ENCODE peak calls at places on chromosomes 12 and 14, in seven cellular contexts. One of them, this sample, is unnamed.

GRCh38 chr12:108560321-108560721 is 652 bp downstream of the SART3 start:
- DNase-seq in breast epithelium: no peak
- DNase-seq in NCI-H69: no peak
- DNase-seq in A172: no peak
- DNase-seq in skeletal muscle cell: no peak
- DNase-seq in activated T-cell treated with anti-CD3 and anti-CD28 coated beads, Interleukin-2, amount 50 U/mL, for 72 hours: no peak
- DNase-seq in NCI-H1105: no peak
- DNase-seq in this sample: peak

GRCh38 chr12:57744194-57744776 is 554 bp upstream of the TSPAN31 start:
- DNase-seq in A172: no peak
- DNase-seq in breast epithelium: peak
- DNase-seq in NCI-H69: peak
- DNase-seq in NCI-H1105: no peak
- DNase-seq in activated T-cell treated with anti-CD3 and anti-CD28 coated beads, Interleukin-2, amount 50 U/mL, for 72 hours: peak
- DNase-seq in skeletal muscle cell: peak
- DNase-seq in this sample: peak

GRCh38 chr14:25303934-25304333 is 254.0 kb upstream of the STXBP6 start:
- DNase-seq in NCI-H69: no peak
- DNase-seq in NCI-H1105: no peak
- DNase-seq in skeletal muscle cell: no peak
- DNase-seq in breast epithelium: no peak
- DNase-seq in A172: no peak
- DNase-seq in activated T-cell treated with anti-CD3 and anti-CD28 coated beads, Interleukin-2, amount 50 U/mL, for 72 hours: no peak
- DNase-seq in this sample: no peak

GRCh38 chr12:106957617-106958016 is 1.9 kb downstream of the TMEM263 start:
- DNase-seq in NCI-H69: peak
- DNase-seq in breast epithelium: no peak
- DNase-seq in NCI-H1105: no peak
- DNase-seq in skeletal muscle cell: no peak
- DNase-seq in activated T-cell treated with anti-CD3 and anti-CD28 coated beads, Interleukin-2, amount 50 U/mL, for 72 hours: no peak
- DNase-seq in A172: no peak
- DNase-seq in this sample: no peak

GRCh38 chr14:51719970-51720369 is 68.3 kb downstream of the FRMD6 start:
- DNase-seq in NCI-H69: no peak
- DNase-seq in A172: no peak
- DNase-seq in NCI-H1105: no peak
- DNase-seq in skeletal muscle cell: no peak
- DNase-seq in breast epithelium: no peak
- DNase-seq in activated T-cell treated with anti-CD3 and anti-CD28 coated beads, Interleukin-2, amount 50 U/mL, for 72 hours: no peak
- DNase-seq in this sample: no peak

GRCh38 chr14:22994762-22995275 is 12.5 kb upstream of the AJUBA start:
- DNase-seq in breast epithelium: no peak
- DNase-seq in activated T-cell treated with anti-CD3 and anti-CD28 coated beads, Interleukin-2, amount 50 U/mL, for 72 hours: peak
- DNase-seq in skeletal muscle cell: no peak
- DNase-seq in A172: peak
- DNase-seq in NCI-H1105: no peak
- DNase-seq in NCI-H69: peak
- DNase-seq in this sample: peak

GRCh38 chr14:106652494-106652893 is 1126.1 kb downstream of the TMEM121 start:
- DNase-seq in NCI-H1105: no peak
- DNase-seq in A172: no peak
- DNase-seq in breast epithelium: no peak
- DNase-seq in NCI-H69: no peak
- DNase-seq in activated T-cell treated with anti-CD3 and anti-CD28 coated beads, Interleukin-2, amount 50 U/mL, for 72 hours: no peak
- DNase-seq in skeletal muscle cell: no peak
- DNase-seq in this sample: no peak

GRCh38 chr12:76026643-76027063 is 4.9 kb downstream of the PHLDA1 start:
- DNase-seq in A172: no peak
- DNase-seq in skeletal muscle cell: peak
- DNase-seq in activated T-cell treated with anti-CD3 and anti-CD28 coated beads, Interleukin-2, amount 50 U/mL, for 72 hours: no peak
- DNase-seq in NCI-H1105: no peak
- DNase-seq in breast epithelium: no peak
- DNase-seq in NCI-H69: no peak
- DNase-seq in this sample: peak

GRCh38 chr14:29494312-29494711 is 433.3 kb downstream of the PRKD1 start:
- DNase-seq in NCI-H1105: no peak
- DNase-seq in NCI-H69: no peak
- DNase-seq in breast epithelium: no peak
- DNase-seq in A172: no peak
- DNase-seq in skeletal muscle cell: no peak
- DNase-seq in activated T-cell treated with anti-CD3 and anti-CD28 coated beads, Interleukin-2, amount 50 U/mL, for 72 hours: no peak
- DNase-seq in this sample: no peak

GRCh38 chr14:80930095-80930494 is 11.4 kb downstream of the CEP128 start:
- DNase-seq in breast epithelium: no peak
- DNase-seq in NCI-H69: no peak
- DNase-seq in skeletal muscle cell: no peak
- DNase-seq in activated T-cell treated with anti-CD3 and anti-CD28 coated beads, Interleukin-2, amount 50 U/mL, for 72 hours: no peak
- DNase-seq in A172: no peak
- DNase-seq in NCI-H1105: no peak
- DNase-seq in this sample: no peak

GRCh38 chr14:93430889-93431670 is at the start of gene UNC79:
- DNase-seq in activated T-cell treated with anti-CD3 and anti-CD28 coated beads, Interleukin-2, amount 50 U/mL, for 72 hours: no peak
- DNase-seq in skeletal muscle cell: no peak
- DNase-seq in NCI-H69: peak
- DNase-seq in A172: no peak
- DNase-seq in NCI-H1105: peak
- DNase-seq in breast epithelium: no peak
- DNase-seq in this sample: no peak

GRCh38 chr14:68921666-68922065 is 57.4 kb downstream of the ACTN1 start:
- DNase-seq in NCI-H69: peak
- DNase-seq in A172: no peak
- DNase-seq in activated T-cell treated with anti-CD3 and anti-CD28 coated beads, Interleukin-2, amount 50 U/mL, for 72 hours: no peak
- DNase-seq in breast epithelium: no peak
- DNase-seq in NCI-H1105: no peak
- DNase-seq in skeletal muscle cell: no peak
- DNase-seq in this sample: no peak

GRCh38 chr14:42556551-42556950 is 949.9 kb downstream of the LRFN5 start:
- DNase-seq in A172: peak
- DNase-seq in NCI-H1105: peak
- DNase-seq in activated T-cell treated with anti-CD3 and anti-CD28 coated beads, Interleukin-2, amount 50 U/mL, for 72 hours: no peak
- DNase-seq in breast epithelium: no peak
- DNase-seq in skeletal muscle cell: no peak
- DNase-seq in NCI-H69: no peak
- DNase-seq in this sample: no peak

GRCh38 chr12:4909397-4909733 is 340 bp upstream of the KCNA1 start:
- DNase-seq in activated T-cell treated with anti-CD3 and anti-CD28 coated beads, Interleukin-2, amount 50 U/mL, for 72 hours: peak
- DNase-seq in breast epithelium: no peak
- DNase-seq in NCI-H69: no peak
- DNase-seq in A172: no peak
- DNase-seq in NCI-H1105: no peak
- DNase-seq in skeletal muscle cell: no peak
- DNase-seq in this sample: no peak

GRCh38 chr12:75784591-75784990 is 247.0 kb downstream of the PHLDA1 start:
- DNase-seq in A172: peak
- DNase-seq in NCI-H69: peak
- DNase-seq in NCI-H1105: peak
- DNase-seq in breast epithelium: peak
- DNase-seq in activated T-cell treated with anti-CD3 and anti-CD28 coated beads, Interleukin-2, amount 50 U/mL, for 72 hours: no peak
- DNase-seq in skeletal muscle cell: no peak
- DNase-seq in this sample: no peak

GRCh38 chr12:22313276-22313995 is 21.1 kb downstream of the ST8SIA1 start:
- DNase-seq in NCI-H1105: no peak
- DNase-seq in breast epithelium: no peak
- DNase-seq in skeletal muscle cell: no peak
- DNase-seq in NCI-H69: peak
- DNase-seq in activated T-cell treated with anti-CD3 and anti-CD28 coated beads, Interleukin-2, amount 50 U/mL, for 72 hours: no peak
- DNase-seq in A172: no peak
- DNase-seq in this sample: no peak

GRCh38 chr12:59234391-59234790 is 314.1 kb upstream of the LRIG3 start:
- DNase-seq in NCI-H1105: no peak
- DNase-seq in skeletal muscle cell: no peak
- DNase-seq in A172: no peak
- DNase-seq in NCI-H69: no peak
- DNase-seq in breast epithelium: no peak
- DNase-seq in activated T-cell treated with anti-CD3 and anti-CD28 coated beads, Interleukin-2, amount 50 U/mL, for 72 hours: no peak
- DNase-seq in this sample: no peak

GRCh38 chr14:49975286-49975685 is 82.4 kb downstream of the ARF6 start:
- DNase-seq in NCI-H69: no peak
- DNase-seq in activated T-cell treated with anti-CD3 and anti-CD28 coated beads, Interleukin-2, amount 50 U/mL, for 72 hours: no peak
- DNase-seq in NCI-H1105: no peak
- DNase-seq in skeletal muscle cell: peak
- DNase-seq in A172: peak
- DNase-seq in breast epithelium: no peak
- DNase-seq in this sample: peak

GRCh38 chr14:54148251-54148650 is 191.6 kb upstream of the BMP4 start:
- DNase-seq in A172: no peak
- DNase-seq in breast epithelium: no peak
- DNase-seq in activated T-cell treated with anti-CD3 and anti-CD28 coated beads, Interleukin-2, amount 50 U/mL, for 72 hours: no peak
- DNase-seq in skeletal muscle cell: no peak
- DNase-seq in NCI-H1105: no peak
- DNase-seq in NCI-H69: no peak
- DNase-seq in this sample: no peak